ENCODE peak calls at places on chromosomes 5 and 9, in eight cellular contexts. R is spleen, G is hippocampal formation, T is substantia nigra, X is HFFc6, K is H9, C is heart right ventricle, W is T-helper 2 cell. Z is an unnamed sample.

GRCh38 chr5:122581629-122582028 is 193.3 kb upstream of the SNX2 start:
- DNase-seq in C (no peak), G (no peak), R (no peak), K (peak), X (no peak), W (no peak), T (no peak), Z (no peak)

GRCh38 chr5:173480896-173481295 is 135.6 kb downstream of the BOD1 start:
- DNase-seq in C (no peak), X (no peak), T (no peak), W (no peak), R (no peak), K (no peak), G (no peak), Z (no peak)

GRCh38 chr5:172002310-172002709 is 4.1 kb downstream of the FBXW11 start:
- DNase-seq in G (no peak), W (no peak), K (no peak), X (peak), T (no peak), R (no peak), C (no peak), Z (no peak)

GRCh38 chr5:160287378-160288051 is 24.8 kb downstream of the CCNJL start:
- DNase-seq in G (peak), R (peak), T (no peak), C (peak), W (no peak), X (peak), K (peak), Z (no peak)

GRCh38 chr9:70421272-70422180 is 7.1 kb upstream of the KLF9 start:
- DNase-seq in X (peak), W (peak), G (peak), C (peak), T (peak), K (no peak), R (no peak), Z (peak)

GRCh38 chr5:150631326-150631701 is 9.1 kb upstream of the SYNPO start:
- DNase-seq in C (no peak), T (no peak), X (no peak), W (no peak), R (no peak), G (no peak), K (no peak), Z (no peak)

GRCh38 chr9:71249729-71250317 is 128.4 kb upstream of the TRPM3 start:
- DNase-seq in K (no peak), W (no peak), C (peak), T (no peak), G (peak), R (no peak), X (peak), Z (peak)

GRCh38 chr5:112174959-112175594 is 244.0 kb downstream of the EPB41L4A start:
- DNase-seq in X (peak), K (no peak), G (peak), C (peak), R (no peak), W (peak), T (no peak), Z (no peak)

GRCh38 chr9:92639124-92639523 is 30.8 kb downstream of the IPPK start:
- DNase-seq in K (peak), R (peak), X (no peak), C (no peak), W (no peak), T (no peak), G (no peak), Z (no peak)

GRCh38 chr5:171367424-171368370 is 20.0 kb upstream of the NPM1 start:
- DNase-seq in R (peak), X (peak), G (no peak), T (no peak), C (no peak), K (no peak), W (no peak), Z (no peak)

GRCh38 chr5:158807947-158808346 is 291.8 kb downstream of the EBF1 start:
- DNase-seq in C (no peak), G (no peak), K (no peak), R (no peak), T (no peak), W (no peak), X (no peak), Z (no peak)

GRCh38 chr5:7770436-7770835 is 80.5 kb downstream of the CFAP90 start:
- DNase-seq in W (no peak), C (no peak), R (no peak), K (no peak), X (no peak), G (no peak), T (no peak), Z (no peak)

GRCh38 chr9:111900934-111901612 is 4.5 kb downstream of the UGCG start:
- DNase-seq in G (no peak), K (no peak), R (no peak), C (no peak), W (no peak), T (no peak), X (no peak), Z (no peak)

GRCh38 chr5:167652690-167653089 is 638.8 kb upstream of the WWC1 start:
- DNase-seq in K (no peak), T (no peak), C (no peak), G (no peak), W (no peak), X (no peak), R (no peak), Z (no peak)

GRCh38 chr9:104968025-104968982 is 40.3 kb upstream of the ABCA1 start:
- DNase-seq in W (peak), X (peak), G (peak), C (peak), T (peak), K (peak), R (peak), Z (peak)

GRCh38 chr9:117278656-117279055 is 136.2 kb downstream of the ASTN2 start:
- DNase-seq in T (no peak), G (no peak), W (no peak), R (no peak), C (no peak), K (no peak), X (no peak), Z (no peak)

GRCh38 chr5:127229185-127229889 is 61.3 kb upstream of the MEGF10 start:
- DNase-seq in T (peak), R (peak), W (peak), X (peak), C (peak), G (peak), K (peak), Z (peak)

GRCh38 chr9:113238859-113239231 is 17.5 kb downstream of the SLC31A1 start:
- DNase-seq in R (no peak), X (no peak), T (no peak), K (no peak), W (no peak), C (no peak), G (no peak), Z (no peak)

GRCh38 chr5:122367445-122367844 is 55.4 kb downstream of the SNCAIP start:
- DNase-seq in W (no peak), X (no peak), R (no peak), T (no peak), G (no peak), K (no peak), C (peak), Z (no peak)

GRCh38 chr9:18126776-18127175 is 347.2 kb upstream of the ADAMTSL1 start:
- DNase-seq in R (no peak), T (no peak), C (no peak), W (no peak), G (no peak), X (no peak), K (no peak), Z (no peak)

GRCh38 chr5:147188200-147189108 is 46.4 kb upstream of the STK32A start:
- DNase-seq in W (peak), G (peak), C (peak), R (no peak), T (peak), K (peak), X (peak), Z (peak)

GRCh38 chr5:88883566-88884434 is 816 bp upstream of the MEF2C start:
- DNase-seq in K (peak), C (peak), G (peak), R (peak), X (peak), T (peak), W (no peak), Z (peak)

GRCh38 chr5:73774924-73775323 is 148.9 kb downstream of the ARHGEF28 start:
- DNase-seq in X (no peak), R (no peak), C (no peak), T (no peak), G (no peak), K (no peak), W (no peak), Z (no peak)

GRCh38 chr5:125295405-125295872 is 549.0 kb upstream of the ZNF608 start:
- DNase-seq in T (no peak), G (no peak), R (no peak), K (no peak), W (no peak), C (no peak), X (peak), Z (no peak)

GRCh38 chr9:89274838-89275237 is 36.2 kb upstream of the CKS2 start:
- DNase-seq in R (no peak), C (no peak), W (no peak), T (no peak), G (no peak), X (peak), K (no peak), Z (no peak)

GRCh38 chr9:93501406-93501805 is 48.0 kb upstream of the FAM120AOS start:
- DNase-seq in T (no peak), R (no peak), W (peak), G (no peak), K (no peak), X (no peak), C (no peak), Z (no peak)

GRCh38 chr9:131117111-131117761 is 8.2 kb upstream of the NUP214 start:
- DNase-seq in C (no peak), K (no peak), T (no peak), G (no peak), X (no peak), R (no peak), W (no peak), Z (no peak)

GRCh38 chr5:1765141-1765879 is 34.3 kb downstream of the MRPL36 start:
- DNase-seq in T (no peak), C (no peak), W (no peak), X (no peak), G (no peak), K (peak), R (peak), Z (no peak)

GRCh38 chr5:150514708-150515211 is 6.8 kb downstream of the NDST1 start:
- DNase-seq in R (no peak), W (no peak), G (no peak), C (no peak), K (no peak), X (no peak), T (no peak), Z (no peak)

GRCh38 chr5:143703659-143704058 is 108.3 kb upstream of the HMHB1 start:
- DNase-seq in X (no peak), K (no peak), R (no peak), W (no peak), C (no peak), G (no peak), T (no peak), Z (no peak)

GRCh38 chr5:6804766-6805165 is 91.5 kb downstream of the TENT4A start:
- DNase-seq in K (no peak), T (no peak), W (no peak), R (no peak), G (no peak), C (no peak), X (peak), Z (no peak)

GRCh38 chr5:94028001-94028400 is 286.6 kb upstream of the POU5F2 start:
- DNase-seq in T (no peak), K (no peak), R (no peak), C (no peak), X (no peak), W (no peak), G (no peak), Z (no peak)

GRCh38 chr5:134130239-134130945 is 15.9 kb downstream of the TCF7 start:
- DNase-seq in R (peak), C (no peak), T (no peak), W (no peak), G (no peak), X (no peak), K (no peak), Z (no peak)

GRCh38 chr5:128965011-128965637 is at the start of gene SLC27A6:
- DNase-seq in W (no peak), X (no peak), C (peak), R (peak), T (no peak), G (no peak), K (peak), Z (no peak)

GRCh38 chr9:25427898-25428297 is 250.3 kb downstream of the TUSC1 start:
- DNase-seq in G (no peak), T (no peak), R (peak), K (no peak), W (no peak), X (no peak), C (no peak), Z (no peak)

GRCh38 chr5:101035425-101035824 is 132.3 kb upstream of the ST8SIA4 start:
- DNase-seq in C (no peak), W (no peak), K (no peak), X (no peak), R (no peak), T (no peak), G (no peak), Z (no peak)

GRCh38 chr5:33230467-33231078 is 210.2 kb upstream of the TARS1 start:
- DNase-seq in X (no peak), K (no peak), R (no peak), C (peak), W (no peak), G (no peak), T (no peak), Z (no peak)

GRCh38 chr5:151663617-151664322 is 22.9 kb downstream of the SPARC start:
- DNase-seq in G (no peak), R (no peak), T (peak), K (no peak), X (no peak), W (no peak), C (peak), Z (no peak)

Z was measured in amygdala.